ENCODE peak calls at places on chromosomes 12 and 14, in six cellular contexts. D, K, S, E, X and V are unnamed samples.

GRCh38 chr12:29725587-29726320 is 58.0 kb downstream of the TMTC1 start:
- DNase-seq in D (no peak), K (no peak), S (peak; percentile 39), E (no peak), X (peak; percentile 95), V (no peak)

GRCh38 chr14:64186231-64187129 is 107.7 kb downstream of the ESR2 start:
- DNase-seq in D (no peak), K (no peak), S (no peak), E (no peak), X (no peak), V (no peak)

GRCh38 chr12:92002673-92003382 is 142.8 kb downstream of the BTG1 start:
- DNase-seq in D (no peak), K (no peak), S (no peak), E (no peak), X (no peak), V (no peak)

GRCh38 chr14:68662395-68662794 is 130.5 kb downstream of the ZFP36L1 start:
- DNase-seq in D (no peak), K (no peak), S (no peak), E (no peak), X (peak; percentile 38), V (no peak)

GRCh38 chr12:11584213-11584855 is 65.1 kb upstream of the ETV6 start:
- DNase-seq in D (no peak), K (no peak), S (no peak), E (no peak), X (peak; percentile 28), V (peak; percentile 31)

GRCh38 chr12:18967814-18968213 is 161.7 kb upstream of the PLEKHA5 start:
- DNase-seq in D (no peak), K (no peak), S (no peak), E (no peak), X (no peak), V (no peak)

GRCh38 chr12:45183263-45183662 is 32.6 kb upstream of the ANO6 start:
- DNase-seq in D (no peak), K (no peak), S (no peak), E (peak; percentile 36), X (peak; percentile 36), V (no peak)

GRCh38 chr14:31774567-31774966 is 213.4 kb downstream of the NUBPL start:
- DNase-seq in D (no peak), K (no peak), S (no peak), E (no peak), X (no peak), V (no peak)

GRCh38 chr12:70646850-70647249 is 9.6 kb upstream of the PTPRB start:
- DNase-seq in D (no peak), K (peak; percentile 82), S (no peak), E (peak; percentile 22), X (peak; percentile 62), V (peak; percentile 74)

GRCh38 chr12:84408936-84409335 is 503.7 kb downstream of the SLC6A15 start:
- DNase-seq in D (no peak), K (peak; percentile 1), S (no peak), E (no peak), X (no peak), V (peak; percentile 13)

GRCh38 chr12:114692558-114693531 is 8.9 kb upstream of the TBX3 start:
- DNase-seq in D (no peak), K (peak; percentile 66), S (no peak), E (no peak), X (no peak), V (no peak)

GRCh38 chr14:94368956-94369355 is 19.4 kb downstream of the SERPINA1 start:
- DNase-seq in D (no peak), K (no peak), S (no peak), E (no peak), X (no peak), V (no peak)

GRCh38 chr12:71469235-71469873 is 29.8 kb downstream of the LGR5 start:
- DNase-seq in D (no peak), K (peak; percentile 76), S (no peak), E (peak; percentile 47), X (peak; percentile 84), V (peak; percentile 68)

GRCh38 chr14:73491977-73492552 is 1.3 kb downstream of the RIOX1 start:
- DNase-seq in D (no peak), K (no peak), S (no peak), E (no peak), X (no peak), V (no peak)

GRCh38 chr12:6363330-6364036 is 11.9 kb downstream of the SCNN1A start:
- DNase-seq in D (no peak), K (peak; percentile 63), S (no peak), E (peak; percentile 84), X (peak; percentile 51), V (peak; percentile 61)

GRCh38 chr14:99689266-99690236 is 5.5 kb downstream of the CYP46A1 start:
- DNase-seq in D (no peak), K (no peak), S (no peak), E (no peak), X (no peak), V (no peak)

GRCh38 chr12:29229937-29230336 is 80.9 kb downstream of the FAR2 start:
- DNase-seq in D (no peak), K (no peak), S (no peak), E (no peak), X (no peak), V (no peak)

GRCh38 chr12:1384910-1385309 is 209.5 kb downstream of the FBXL14 start:
- DNase-seq in D (no peak), K (no peak), S (no peak), E (no peak), X (no peak), V (no peak)

GRCh38 chr14:76333664-76334063 is 42.3 kb upstream of the ESRRB start:
- DNase-seq in D (no peak), K (no peak), S (no peak), E (no peak), X (no peak), V (no peak)

GRCh38 chr14:20681348-20682126 is 2.8 kb upstream of the RNASE4 start:
- DNase-seq in D (no peak), K (peak; percentile 92), S (peak; percentile 81), E (peak; percentile 87), X (peak; percentile 90), V (peak; percentile 81)

GRCh38 chr14:45201908-45202307 is 51.1 kb downstream of the MIS18BP1 start:
- DNase-seq in D (no peak), K (peak; percentile 38), S (no peak), E (peak; percentile 9), X (peak; percentile 18), V (peak; percentile 7)

GRCh38 chr14:30585204-30585603 is 26.2 kb downstream of the G2E3 start:
- DNase-seq in D (no peak), K (no peak), S (no peak), E (no peak), X (no peak), V (no peak)

GRCh38 chr14:81478446-81478845 is 55.2 kb downstream of the SEL1L start:
- DNase-seq in D (no peak), K (no peak), S (no peak), E (no peak), X (peak; percentile 14), V (no peak)

GRCh38 chr14:101276309-101277091 is 284.8 kb upstream of the DIO3 start:
- DNase-seq in D (no peak), K (no peak), S (no peak), E (no peak), X (no peak), V (no peak)

GRCh38 chr12:7905071-7905470 is 30.9 kb downstream of the SLC2A3 start:
- DNase-seq in D (no peak), K (no peak), S (no peak), E (no peak), X (peak; percentile 31), V (no peak)

GRCh38 chr12:69015831-69016230 is 82.9 kb upstream of the CPM start:
- DNase-seq in D (peak; percentile 4), K (no peak), S (no peak), E (no peak), X (no peak), V (no peak)

GRCh38 chr14:57480044-57480443 is 13.6 kb downstream of the CCDC198 start:
- DNase-seq in D (no peak), K (no peak), S (no peak), E (peak; percentile 26), X (peak; percentile 56), V (peak; percentile 68)

GRCh38 chr12:114013601-114014345 is 47.6 kb upstream of the RBM19 start:
- DNase-seq in D (no peak), K (peak; percentile 16), S (no peak), E (peak; percentile 34), X (peak; percentile 73), V (peak; percentile 25)

GRCh38 chr12:54201001-54201794 is 12.4 kb upstream of the SMUG1 start:
- DNase-seq in D (peak; percentile 46), K (peak; percentile 78), S (no peak), E (peak; percentile 86), X (peak; percentile 79), V (peak; percentile 69)

GRCh38 chr12:56947633-56948535 is 9.5 kb downstream of the RDH16 start:
- DNase-seq in D (no peak), K (peak; percentile 28), S (no peak), E (peak; percentile 30), X (peak; percentile 7), V (peak; percentile 25)

GRCh38 chr14:23094666-23095195 is at the start of gene ACIN1:
- DNase-seq in D (no peak), K (peak; percentile 89), S (peak; percentile 79), E (peak; percentile 77), X (peak; percentile 84), V (peak; percentile 78)

GRCh38 chr12:2332947-2333346 is 280.2 kb downstream of the CACNA1C start:
- DNase-seq in D (no peak), K (no peak), S (no peak), E (no peak), X (no peak), V (peak; percentile 68)

GRCh38 chr12:64404470-64405446 is 566 bp downstream of the XPOT start:
- DNase-seq in D (no peak), K (peak; percentile 89), S (peak; percentile 39), E (peak; percentile 93), X (peak; percentile 67), V (peak; percentile 75)

GRCh38 chr12:44036875-44037443 is 201.1 kb downstream of the TMEM117 start:
- DNase-seq in D (no peak), K (no peak), S (no peak), E (no peak), X (no peak), V (no peak)

GRCh38 chr14:98069712-98070133 is 1202.3 kb downstream of the BCL11B start:
- DNase-seq in D (no peak), K (no peak), S (no peak), E (peak; percentile 68), X (no peak), V (no peak)

GRCh38 chr12:123801573-123802178 is 39.6 kb downstream of the DNAH10 start:
- DNase-seq in D (no peak), K (peak; percentile 25), S (no peak), E (peak; percentile 25), X (peak; percentile 57), V (peak; percentile 32)

GRCh38 chr12:68609955-68610434 is 704 bp upstream of the RAP1B start:
- DNase-seq in D (no peak), K (peak; percentile 54), S (no peak), E (peak; percentile 66), X (peak; percentile 49), V (peak; percentile 48)

GRCh38 chr12:114721266-114721665 is 37.3 kb upstream of the TBX3 start:
- DNase-seq in D (no peak), K (no peak), S (no peak), E (no peak), X (no peak), V (no peak)

GRCh38 chr12:182381-182883 is 31.5 kb downstream of the SLC6A12 start:
- DNase-seq in D (no peak), K (peak; percentile 81), S (no peak), E (peak; percentile 77), X (peak; percentile 88), V (peak; percentile 43)